ENCODE peak calls at places on chromosomes 4 and X, in four cellular contexts. T is adrenal gland; W is naive thymus-derived CD8-positive, alpha-beta T cell; Z is COR-L47. F is an unnamed sample.

GRCh38 chr4:7679431-7679830 is 244.7 kb upstream of the PSAPL1 start:
- DNase-seq in T (no peak), W (no peak), Z (no peak), F (no peak)

GRCh38 chr4:80077639-80078038 is 4.6 kb upstream of the ANTXR2 start:
- DNase-seq in T (no peak), W (no peak), Z (no peak), F (no peak)

GRCh38 chr4:148730766-148731165 is 288.6 kb upstream of the NR3C2 start:
- DNase-seq in T (no peak), W (no peak), Z (no peak), F (no peak)

GRCh38 chr4:6582889-6583504 is 8.0 kb downstream of the MAN2B2 start:
- DNase-seq in T (no peak), W (no peak), Z (peak), F (no peak)

GRCh38 chr4:157824006-157824405 is 348.8 kb downstream of the GASK1B start:
- DNase-seq in T (no peak), W (no peak), Z (no peak), F (no peak)

GRCh38 chr4:187618701-187619278 is 376.8 kb upstream of the ZFP42 start:
- DNase-seq in T (no peak), W (no peak), Z (no peak), F (no peak)

GRCh38 chr4:88964450-88964849 is 92.5 kb downstream of the FAM13A start:
- DNase-seq in T (no peak), W (no peak), Z (no peak), F (no peak)

GRCh38 chr4:8248091-8248490 is 21.5 kb upstream of the HTRA3 start:
- DNase-seq in T (no peak), W (no peak), Z (no peak), F (no peak)

GRCh38 chr4:41622816-41623215 is 84.9 kb downstream of the LIMCH1 start:
- DNase-seq in T (no peak), W (no peak), Z (no peak), F (peak)

GRCh38 chrX:133389975-133390374 is 25.3 kb downstream of the GPC4 start:
- DNase-seq in T (no peak), W (no peak), Z (no peak), F (no peak)

GRCh38 chr4:128574706-128575105 is 234.8 kb upstream of the JADE1 start:
- DNase-seq in T (peak), W (peak), Z (peak), F (peak)

GRCh38 chr4:110005461-110006056 is 92.9 kb downstream of the EGF start:
- DNase-seq in T (no peak), W (no peak), Z (peak), F (no peak)

F was measured in hypothalamus.